ENCODE peak calls at places on chromosomes 4 and X, in four cellular contexts. One of them, this sample, is unnamed.

GRCh38 chr4:166174717-166175510 is 301.9 kb downstream of the TLL1 start:
- DNase-seq in pancreas: no peak
- DNase-seq in neural progenitor cell: no peak
- DNase-seq in MM.1S: no peak
- DNase-seq in this sample: no peak

GRCh38 chr4:162836773-162837172 is 329.9 kb downstream of the NAF1 start:
- DNase-seq in pancreas: no peak
- DNase-seq in neural progenitor cell: no peak
- DNase-seq in MM.1S: no peak
- DNase-seq in this sample: no peak

GRCh38 chr4:187617117-187617516 is 378.5 kb upstream of the ZFP42 start:
- DNase-seq in pancreas: no peak
- DNase-seq in neural progenitor cell: no peak
- DNase-seq in MM.1S: no peak
- DNase-seq in this sample: no peak

GRCh38 chrX:15349046-15349445 is 13.7 kb upstream of the PIGA start:
- DNase-seq in pancreas: peak; percentile 27
- DNase-seq in neural progenitor cell: peak; percentile 85
- DNase-seq in MM.1S: peak; percentile 47
- DNase-seq in this sample: peak; percentile 54

GRCh38 chrX:40299028-40299479 is 201.3 kb upstream of the BCOR start:
- DNase-seq in pancreas: no peak
- DNase-seq in neural progenitor cell: peak; percentile 45
- DNase-seq in MM.1S: no peak
- DNase-seq in this sample: peak; percentile 81

GRCh38 chr4:7251321-7251720 is 59.0 kb downstream of the SORCS2 start:
- DNase-seq in pancreas: no peak
- DNase-seq in neural progenitor cell: no peak
- DNase-seq in MM.1S: no peak
- DNase-seq in this sample: no peak

GRCh38 chrX:106874075-106874474 is 29.1 kb downstream of the RIPPLY1 start:
- DNase-seq in pancreas: no peak
- DNase-seq in neural progenitor cell: peak; percentile 12
- DNase-seq in MM.1S: peak; percentile 54
- DNase-seq in this sample: no peak

GRCh38 chr4:53598901-53599300 is 7.6 kb upstream of the LNX1 start:
- DNase-seq in pancreas: no peak
- DNase-seq in neural progenitor cell: no peak
- DNase-seq in MM.1S: no peak
- DNase-seq in this sample: no peak

GRCh38 chr4:159105761-159106243 is 2.9 kb downstream of the RAPGEF2 start:
- DNase-seq in pancreas: no peak
- DNase-seq in neural progenitor cell: peak; percentile 6
- DNase-seq in MM.1S: no peak
- DNase-seq in this sample: no peak

GRCh38 chrX:151825927-151826471 is 86.7 kb upstream of the MAGEA4 start:
- DNase-seq in pancreas: no peak
- DNase-seq in neural progenitor cell: no peak
- DNase-seq in MM.1S: no peak
- DNase-seq in this sample: no peak

GRCh38 chrX:153412746-153413720 is 1.8 kb downstream of the ZFP92 start:
- DNase-seq in pancreas: no peak
- DNase-seq in neural progenitor cell: peak; percentile 18
- DNase-seq in MM.1S: no peak
- DNase-seq in this sample: no peak

GRCh38 chr4:98110214-98110613 is 33.1 kb downstream of the STPG2 start:
- DNase-seq in pancreas: no peak
- DNase-seq in neural progenitor cell: no peak
- DNase-seq in MM.1S: no peak
- DNase-seq in this sample: no peak

DNA sequence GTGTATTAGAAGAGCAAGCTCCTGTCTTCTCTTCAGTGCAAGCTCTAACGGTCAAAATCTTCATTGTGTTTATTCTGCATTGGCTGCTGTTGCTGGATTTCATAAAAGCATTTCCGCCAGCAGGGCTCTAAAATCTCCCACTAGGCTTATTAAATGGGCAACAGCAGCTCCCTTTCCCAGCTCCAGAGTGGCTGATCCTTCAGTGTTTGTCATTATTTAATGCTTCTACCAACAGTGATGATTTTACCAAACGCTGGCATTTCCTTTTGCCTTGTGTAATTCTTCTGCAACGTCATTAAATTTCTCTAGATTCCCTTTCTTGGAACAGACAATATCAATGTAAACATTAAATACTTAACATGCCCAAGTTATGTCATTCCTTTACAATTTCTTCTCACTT is 20.1 kb downstream of the SLC7A11 start:
- DNase-seq in pancreas: no peak
- DNase-seq in neural progenitor cell: no peak
- DNase-seq in MM.1S: no peak
- DNase-seq in this sample: no peak
- H3K36me3 ChIP-seq in pancreas: no peaks in the 10 kb centered on the region
- H3K36me3 ChIP-seq in neural progenitor cell: no peaks in the 10 kb centered on the region
- H3K36me3 ChIP-seq in MM.1S: no peaks in the 10 kb centered on the region
- H3K36me3 ChIP-seq in this sample: peaks cover 1% of the 10 kb centered on the region

GRCh38 chr4:182888894-182889293 is 28.3 kb downstream of the DCTD start:
- DNase-seq in pancreas: no peak
- DNase-seq in neural progenitor cell: no peak
- DNase-seq in MM.1S: no peak
- DNase-seq in this sample: no peak
- H3K36me3 ChIP-seq in pancreas: peaks cover 14% of the 10 kb centered on the region
- H3K36me3 ChIP-seq in neural progenitor cell: peaks cover 18% of the 10 kb centered on the region
- H3K36me3 ChIP-seq in MM.1S: peaks cover 5% of the 10 kb centered on the region
- H3K36me3 ChIP-seq in this sample: peaks cover 13% of the 10 kb centered on the region

DNA sequence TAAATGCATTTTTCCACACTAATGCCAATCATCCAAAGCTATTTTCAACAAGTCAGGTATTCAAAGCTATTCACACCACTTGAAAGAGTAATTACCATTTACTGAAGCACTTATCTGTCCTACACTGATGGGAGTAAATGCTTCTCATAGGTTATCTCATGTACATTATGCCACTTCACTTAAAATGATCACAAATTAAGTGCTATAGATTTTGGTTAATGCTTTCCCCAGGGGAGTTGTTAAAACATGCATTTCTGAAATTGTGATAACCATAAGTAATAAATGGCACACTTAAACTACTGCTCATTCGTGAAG is 6.7 kb downstream of the PPM1K start:
- DNase-seq in pancreas: no peak
- DNase-seq in neural progenitor cell: no peak
- DNase-seq in MM.1S: no peak
- DNase-seq in this sample: no peak
- H3K36me3 ChIP-seq in pancreas: no peaks in the 10 kb centered on the region
- H3K36me3 ChIP-seq in neural progenitor cell: no peaks in the 10 kb centered on the region
- H3K36me3 ChIP-seq in MM.1S: no peaks in the 10 kb centered on the region
- H3K36me3 ChIP-seq in this sample: no peaks in the 10 kb centered on the region

GRCh38 chr4:88275516-88275915 is 8.8 kb downstream of the PPM1K start:
- DNase-seq in pancreas: no peak
- DNase-seq in neural progenitor cell: no peak
- DNase-seq in MM.1S: no peak
- DNase-seq in this sample: no peak
- H3K36me3 ChIP-seq in pancreas: no peaks in the 10 kb centered on the region
- H3K36me3 ChIP-seq in neural progenitor cell: no peaks in the 10 kb centered on the region
- H3K36me3 ChIP-seq in MM.1S: no peaks in the 10 kb centered on the region
- H3K36me3 ChIP-seq in this sample: no peaks in the 10 kb centered on the region